ENCODE peak calls at places on chromosomes 16 and 17, in seven cellular contexts. P is GM12878, T is HCT116, R is K562, K is H1, W is HepG2, D is SK-N-SH. E is an unnamed sample.

GRCh38 chr16:88691924-88692560 is 5.7 kb upstream of the SNAI3 start:
- DNase-seq in R (no peak), K (no peak), T (no peak), W (no peak), D (no peak), P (no peak), E (no peak)

GRCh38 chr16:56589141-56590039 is at the start of gene MT3:
- DNase-seq in T (no peak), K (peak), R (no peak), P (no peak), W (no peak), D (peak), E (no peak)

GRCh38 chr16:19700319-19700781 is 17.7 kb downstream of the KNOP1 start:
- DNase-seq in R (no peak), T (no peak), D (no peak), W (peak), P (no peak), K (no peak), E (peak)

GRCh38 chr17:59375858-59376257 is 44.4 kb downstream of the YPEL2 start:
- DNase-seq in P (peak), D (no peak), K (no peak), T (no peak), W (no peak), R (no peak), E (no peak)

GRCh38 chr17:75832652-75833400 is 11.4 kb downstream of the UNC13D start:
- DNase-seq in D (no peak), R (no peak), T (no peak), P (no peak), W (no peak), K (peak), E (no peak)

GRCh38 chr17:49504369-49504768 is 9.3 kb downstream of the NGFR start:
- DNase-seq in T (no peak), R (no peak), P (no peak), W (no peak), K (no peak), D (no peak), E (no peak)

GRCh38 chr16:27428035-27428785 is 26.2 kb downstream of the IL21R start:
- DNase-seq in P (no peak), K (peak), W (no peak), T (no peak), D (no peak), R (no peak), E (peak)

GRCh38 chr17:74846621-74847020 is 13.1 kb downstream of the GRIN2C start:
- DNase-seq in D (no peak), W (no peak), P (no peak), R (no peak), K (no peak), T (no peak), E (no peak)

GRCh38 chr17:67624886-67625656 is 92.7 kb upstream of the NOL11 start:
- DNase-seq in K (no peak), P (no peak), W (no peak), T (no peak), R (no peak), D (no peak), E (no peak)

GRCh38 chr17:58319181-58320162 is 9.1 kb downstream of the TSPOAP1 start:
- DNase-seq in W (no peak), T (no peak), P (no peak), D (no peak), R (no peak), K (no peak), E (no peak)

GRCh38 chr17:59400858-59401257 is 69.4 kb downstream of the YPEL2 start:
- DNase-seq in R (no peak), K (no peak), P (no peak), T (no peak), D (no peak), W (no peak), E (no peak)

GRCh38 chr17:29495011-29495410 is 71.8 kb downstream of the ABHD15 start:
- DNase-seq in W (no peak), R (no peak), T (no peak), K (no peak), P (no peak), D (no peak), E (no peak)

GRCh38 chr16:56363781-56364565 is 61.4 kb downstream of the AMFR start:
- DNase-seq in R (no peak), D (no peak), P (no peak), T (no peak), K (no peak), W (no peak), E (no peak)

GRCh38 chr16:89918453-89919347 is at the start of gene MC1R:
- DNase-seq in P (no peak), W (peak), D (peak), K (peak), R (peak), T (peak), E (no peak)

GRCh38 chr17:77107506-77108433 is 33.0 kb upstream of the SEC14L1 start:
- DNase-seq in P (peak), K (no peak), D (no peak), W (no peak), R (peak), T (no peak), E (no peak)

DNA sequence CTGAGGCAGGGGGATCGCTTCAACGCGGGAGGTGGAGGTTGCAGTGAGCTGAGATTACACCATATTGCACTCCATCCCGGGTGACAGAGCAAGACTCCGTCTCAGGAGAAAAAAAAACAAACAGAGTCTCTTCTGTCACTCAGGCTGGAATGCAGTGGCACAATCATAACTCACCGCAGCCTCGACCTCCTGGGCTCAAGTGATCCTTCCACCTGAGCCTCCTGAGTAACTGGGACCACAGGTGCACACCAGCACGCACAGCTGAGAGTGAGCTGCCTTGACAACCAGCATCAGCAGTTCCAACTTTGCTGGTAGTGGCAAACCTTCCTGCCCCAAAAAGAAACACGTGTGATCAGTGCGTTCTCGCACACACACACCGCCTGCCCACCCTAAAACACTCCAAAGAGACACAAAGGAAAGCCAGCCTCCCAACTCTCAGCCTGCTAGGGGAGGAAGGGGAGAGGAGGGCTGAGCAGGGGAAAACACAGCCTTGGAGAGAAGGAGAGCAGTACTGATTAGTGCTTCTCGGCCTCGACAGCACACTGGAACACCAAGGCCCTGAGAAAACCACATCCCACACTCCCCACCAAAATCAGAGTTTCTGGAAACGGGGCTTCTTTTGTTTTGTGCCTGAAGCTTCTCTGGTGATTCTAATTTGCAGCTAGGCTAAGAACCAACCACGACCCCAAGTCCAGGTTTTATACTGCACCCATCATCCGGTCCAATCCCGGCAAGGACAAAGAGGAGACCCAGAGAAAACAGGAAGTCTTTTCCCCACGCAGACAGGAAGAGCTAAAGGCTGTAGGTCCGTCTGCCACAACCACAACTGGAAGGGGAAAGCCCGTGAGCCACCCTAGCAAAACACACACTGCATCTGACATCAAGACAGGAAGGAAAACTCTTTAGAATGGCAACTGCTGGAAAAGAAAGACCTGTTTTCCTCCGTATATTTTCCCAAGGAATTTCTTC is 28.8 kb downstream of the ZCCHC14 start:
- DNase-seq in P (no peak), T (no peak), R (no peak), W (peak), K (no peak), D (no peak), E (no peak)
- TF ChIP-seq JUND in P (no peak), T (no peak), R (no peak), W (no peak), K (no peak), D (no peak), E (no peak)

GRCh38 chr16:17512636-17513220 is 42.0 kb upstream of the XYLT1 start:
- DNase-seq in D (no peak), K (no peak), R (no peak), W (no peak), T (no peak), P (no peak), E (no peak)

GRCh38 chr16:17511340-17511739 is 40.6 kb upstream of the XYLT1 start:
- DNase-seq in R (no peak), P (no peak), D (peak), T (no peak), W (no peak), K (no peak), E (no peak)

GRCh38 chr16:17510532-17510931 is 39.8 kb upstream of the XYLT1 start:
- DNase-seq in P (no peak), R (no peak), T (no peak), D (no peak), K (no peak), W (no peak), E (no peak)

GRCh38 chr16:17508303-17508702 is 37.5 kb upstream of the XYLT1 start:
- DNase-seq in D (no peak), K (no peak), T (no peak), P (no peak), R (no peak), W (no peak), E (no peak)

DNA sequence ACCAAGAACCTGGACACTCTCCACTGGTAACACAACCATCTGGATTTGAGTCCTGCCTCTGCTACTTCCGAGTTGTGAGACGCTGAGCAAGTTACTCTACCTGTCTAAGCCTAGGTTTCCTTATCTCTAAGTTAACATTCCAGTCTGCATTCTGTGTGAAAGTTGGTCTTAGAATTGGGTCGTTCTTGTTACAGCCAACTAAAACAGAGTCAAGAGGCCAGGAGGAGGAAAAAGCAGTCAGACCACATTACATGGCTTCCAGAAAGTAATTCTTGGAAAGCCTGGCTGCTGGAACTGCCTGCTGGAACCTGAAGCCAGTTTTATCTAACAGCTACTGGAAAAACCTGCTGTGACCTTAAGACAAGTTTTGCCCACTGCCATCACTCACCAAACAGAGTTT is 38.4 kb upstream of the XYLT1 start:
- DNase-seq in P (no peak), T (no peak), R (no peak), D (no peak), K (no peak), W (no peak), E (peak)
- TF ChIP-seq JUND in P (no peak), T (no peak), R (no peak), D (no peak), K (no peak), W (no peak), E (no peak)

DNA sequence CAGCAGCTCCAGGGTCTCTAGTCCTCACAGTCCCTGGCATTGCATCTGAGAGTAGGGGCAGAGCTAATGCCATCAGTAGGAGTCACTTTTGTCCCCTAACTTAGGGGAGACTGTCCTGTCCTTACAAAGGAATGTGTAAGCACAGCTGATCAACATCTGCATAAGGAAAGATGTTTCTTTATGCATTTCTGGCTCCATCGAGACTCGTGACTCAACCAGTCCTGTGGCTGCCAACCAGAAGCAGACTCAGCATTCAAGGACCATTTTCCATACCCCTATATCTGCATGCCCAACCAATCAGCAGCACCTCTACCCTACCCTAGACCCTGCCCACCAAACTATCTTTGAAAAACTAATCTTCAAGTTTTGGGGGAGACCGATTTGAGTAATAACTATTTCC is 8.2 kb upstream of the MPP2 start:
- DNase-seq in T (no peak), W (no peak), R (no peak), D (no peak), K (no peak), P (no peak), E (no peak)
- TF ChIP-seq JUND in T (no peak), W (no peak), R (no peak), D (no peak), K (no peak), P (no peak), E (no peak)

DNA sequence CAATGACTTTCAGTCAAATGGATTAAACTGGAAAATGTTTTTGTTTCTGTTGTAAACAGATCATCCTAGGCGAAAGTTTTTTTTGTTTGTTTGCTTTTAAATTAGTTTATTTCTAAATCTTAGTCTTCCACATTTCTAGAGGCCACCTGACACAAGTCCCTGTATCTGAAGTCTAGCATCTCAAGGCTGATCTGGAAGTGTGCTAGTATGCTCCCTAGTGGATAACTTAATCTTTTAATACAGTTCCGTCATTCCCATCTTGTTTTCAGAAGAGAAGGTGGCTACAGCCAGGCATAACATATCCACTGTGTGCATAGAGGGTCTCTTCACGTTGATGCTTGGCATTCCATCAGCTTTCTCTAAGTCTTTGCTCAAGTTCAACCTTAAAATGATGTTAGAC is 7.6 kb downstream of the IFT20 start:
- DNase-seq in D (no peak), R (no peak), W (no peak), T (no peak), P (no peak), K (no peak), E (peak)
- TF ChIP-seq JUND in D (no peak), R (no peak), W (no peak), T (no peak), P (no peak), K (no peak), E (no peak)

DNA sequence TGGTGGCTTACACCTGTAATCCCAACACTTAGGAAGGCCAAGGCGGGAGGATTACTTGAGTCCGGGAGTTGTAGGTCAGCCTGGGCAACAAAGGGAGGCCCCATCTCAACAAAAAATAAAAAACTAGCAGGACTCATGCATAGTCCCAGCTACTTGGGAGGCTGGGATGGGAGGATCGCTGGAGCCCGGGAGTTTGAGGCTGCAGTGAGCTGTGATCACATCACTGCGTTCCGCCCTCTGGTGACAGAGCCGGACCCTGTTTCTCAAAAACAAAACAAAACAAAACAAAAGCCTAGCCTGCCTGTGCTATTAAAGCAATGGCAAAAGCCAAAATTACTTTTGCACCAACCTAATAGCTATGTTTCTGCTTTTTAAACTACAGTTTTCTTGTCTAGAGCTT is 1.5 kb downstream of the FCSK start:
- DNase-seq in R (no peak), T (no peak), P (no peak), D (no peak), K (no peak), W (no peak), E (no peak)
- TF ChIP-seq JUND in R (no peak), T (no peak), P (no peak), D (no peak), K (no peak), W (no peak), E (no peak)

GRCh38 chr16:83977056-83977815 is 9.2 kb downstream of the NECAB2 start:
- DNase-seq in D (no peak), W (no peak), K (no peak), R (no peak), T (no peak), P (no peak), E (no peak)
- TF ChIP-seq JUND in D (no peak), W (no peak), K (no peak), R (no peak), T (no peak), P (no peak), E (no peak)

GRCh38 chr17:41636652-41637051 is 12.3 kb upstream of the KRT17 start:
- DNase-seq in R (no peak), W (no peak), T (no peak), D (no peak), K (no peak), P (no peak), E (no peak)
- TF ChIP-seq JUND in R (no peak), W (no peak), T (no peak), D (no peak), K (no peak), P (no peak), E (no peak)

GRCh38 chr16:84724619-84725307 is 25.0 kb downstream of the USP10 start:
- DNase-seq in D (no peak), P (no peak), R (no peak), K (no peak), W (no peak), T (no peak), E (peak)

GRCh38 chr16:84725481-84726078 is 25.8 kb downstream of the USP10 start:
- DNase-seq in W (no peak), D (no peak), K (no peak), P (no peak), T (no peak), R (no peak), E (no peak)

GRCh38 chr16:84726079-84726669 is 26.4 kb downstream of the USP10 start:
- DNase-seq in D (peak), T (peak), W (peak), K (peak), P (no peak), R (peak), E (peak)

GRCh38 chr16:84728853-84729424 is 29.1 kb downstream of the USP10 start:
- DNase-seq in R (no peak), T (no peak), K (peak), P (no peak), D (no peak), W (no peak), E (no peak)

GRCh38 chr16:84726670-84727467 is 27.1 kb downstream of the USP10 start:
- DNase-seq in K (peak), R (no peak), P (peak), D (no peak), W (peak), T (no peak), E (no peak)
- TF ChIP-seq JUND in K (no peak), R (no peak), P (no peak), D (no peak), W (no peak), T (no peak), E (no peak)

GRCh38 chr17:32993977-32994376 is 2.3 kb downstream of the SPACA3 start:
- DNase-seq in D (no peak), W (no peak), P (no peak), R (no peak), T (no peak), K (no peak), E (no peak)
- TF ChIP-seq JUND in D (no peak), W (no peak), P (no peak), R (no peak), T (no peak), K (no peak), E (no peak)

DNA sequence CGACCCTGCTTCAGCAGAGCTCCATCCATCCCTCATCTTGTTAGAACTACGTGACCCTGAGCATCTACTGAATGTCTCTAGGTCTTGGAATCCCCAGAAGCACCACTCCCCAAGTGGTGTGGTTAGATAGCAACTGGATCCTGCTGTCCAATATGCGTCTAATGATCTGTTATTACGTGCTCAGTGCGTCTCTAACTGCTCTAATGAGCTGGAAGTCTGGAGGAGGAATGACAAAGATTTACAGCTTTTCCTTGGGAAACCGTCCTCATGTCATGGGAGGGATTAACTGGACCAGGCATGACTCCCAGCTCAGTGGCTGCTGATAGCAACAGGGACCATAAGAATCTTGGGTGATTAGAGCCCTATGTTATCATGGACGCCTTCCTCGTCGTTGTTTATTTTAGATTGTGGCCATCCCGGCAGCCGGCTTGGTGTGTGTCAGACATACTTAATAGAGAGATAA is 150.9 kb downstream of the HS3ST3B1 start:
- DNase-seq in W (no peak), K (no peak), D (no peak), R (no peak), T (no peak), P (no peak), E (no peak)
- TF ChIP-seq JUND in W (no peak), K (no peak), D (no peak), R (no peak), T (no peak), P (no peak), E (no peak)

E was measured in T47D.